ENCODE peak calls at places on chromosomes 7 and 10, in four cellular contexts. E, I, O and M are unnamed samples.

GRCh38 chr10:100537475-100537874 is 1.7 kb downstream of the HIF1AN start:
- DNase-seq in E (no peak), I (no peak), O (no peak), M (no peak)

GRCh38 chr10:30781571-30782542 is 152.3 kb upstream of the LYZL2 start:
- DNase-seq in E (no peak), I (peak), O (no peak), M (no peak)

GRCh38 chr7:82235710-82236109 is 207.9 kb downstream of the CACNA2D1 start:
- DNase-seq in E (no peak), I (no peak), O (no peak), M (no peak)

GRCh38 chr7:1358376-1359050 is 100.8 kb downstream of the MICALL2 start:
- DNase-seq in E (no peak), I (peak), O (no peak), M (no peak)

GRCh38 chr7:960269-960871 is 5.9 kb upstream of the ADAP1 start:
- DNase-seq in E (no peak), I (peak), O (no peak), M (no peak)

GRCh38 chr7:94266278-94266677 is 128.4 kb upstream of the COL1A2 start:
- DNase-seq in E (no peak), I (no peak), O (peak), M (no peak)

GRCh38 chr10:123522702-123523312 is 143.3 kb upstream of the GPR26 start:
- DNase-seq in E (no peak), I (no peak), O (no peak), M (no peak)

GRCh38 chr7:2844153-2845077 is at the start of gene GNA12:
- DNase-seq in E (peak), I (peak), O (peak), M (peak)

GRCh38 chr7:141433698-141434097 is 117.5 kb upstream of the AGK start:
- DNase-seq in E (no peak), I (no peak), O (no peak), M (no peak)

GRCh38 chr10:88964360-88964759 is 11.8 kb upstream of the ACTA2 start:
- DNase-seq in E (no peak), I (no peak), O (no peak), M (no peak)

GRCh38 chr7:2771274-2771711 is 72.8 kb downstream of the GNA12 start:
- DNase-seq in E (no peak), I (no peak), O (no peak), M (no peak)

GRCh38 chr10:101258179-101258885 is 29.1 kb upstream of the LBX1 start:
- DNase-seq in E (peak), I (no peak), O (no peak), M (no peak)

DNA sequence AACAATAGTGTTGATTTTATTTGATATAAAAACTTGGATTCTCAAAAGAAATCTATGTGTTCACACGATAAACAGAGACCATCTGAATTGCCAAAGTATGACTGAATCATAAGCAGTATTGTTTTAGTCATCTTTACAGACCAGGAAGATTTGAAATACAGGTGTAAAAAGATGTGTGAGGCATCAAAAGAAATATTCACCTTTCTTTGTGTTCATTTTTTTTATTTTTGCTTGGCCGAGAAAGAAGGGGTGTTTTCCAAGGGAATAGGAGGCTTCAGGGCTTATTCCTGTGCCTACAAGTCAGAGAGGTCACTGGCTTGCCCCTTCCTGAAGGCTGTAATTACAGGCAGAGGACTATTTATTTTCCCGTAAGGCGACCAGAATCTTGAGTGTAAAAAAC is 37.3 kb downstream of the MET start:
- DNase-seq in E (no peak), I (no peak), O (no peak), M (no peak)
- TF ChIP-seq CTCF in E (no peak), I (no peak), O (no peak), M (no peak)

DNA sequence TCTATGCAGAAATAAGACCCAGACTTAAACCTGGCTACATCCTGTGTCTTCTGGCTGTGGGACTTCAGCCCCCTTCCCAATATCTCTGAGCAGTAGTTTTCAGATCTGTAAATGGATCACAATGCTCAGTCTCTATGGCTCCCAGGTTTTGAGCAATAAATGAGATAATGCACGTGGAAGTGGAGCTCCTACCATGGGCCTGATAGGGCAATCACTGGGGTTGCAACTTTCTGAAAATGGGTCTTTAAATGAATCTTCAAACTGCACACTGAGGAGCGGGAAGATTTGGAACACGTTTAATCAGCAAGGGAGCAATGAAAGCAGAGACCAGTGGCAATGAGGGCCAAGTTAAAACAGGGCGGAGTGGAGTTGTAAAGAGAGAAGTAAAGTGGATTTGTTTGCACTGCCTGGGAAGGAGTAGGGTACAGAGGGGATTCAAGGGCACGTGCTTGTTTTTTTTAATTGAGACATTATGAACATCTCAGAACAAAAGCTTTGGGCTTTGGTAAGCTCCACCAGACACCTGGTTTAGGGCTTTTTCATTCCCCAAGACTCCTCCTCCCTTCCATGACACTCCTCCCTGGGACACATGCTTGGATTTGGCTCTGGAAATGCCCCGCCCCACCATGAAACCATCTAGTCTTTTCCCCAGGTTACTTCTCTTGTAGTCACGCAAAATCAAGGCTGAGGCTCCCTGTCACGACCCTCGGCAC is 42.7 kb downstream of the PAPSS2 start:
- DNase-seq in E (no peak), I (no peak), O (no peak), M (no peak)
- H3K27ac ChIP-seq in E (no peak), I (no peak), O (peak), M (no peak)

DNA sequence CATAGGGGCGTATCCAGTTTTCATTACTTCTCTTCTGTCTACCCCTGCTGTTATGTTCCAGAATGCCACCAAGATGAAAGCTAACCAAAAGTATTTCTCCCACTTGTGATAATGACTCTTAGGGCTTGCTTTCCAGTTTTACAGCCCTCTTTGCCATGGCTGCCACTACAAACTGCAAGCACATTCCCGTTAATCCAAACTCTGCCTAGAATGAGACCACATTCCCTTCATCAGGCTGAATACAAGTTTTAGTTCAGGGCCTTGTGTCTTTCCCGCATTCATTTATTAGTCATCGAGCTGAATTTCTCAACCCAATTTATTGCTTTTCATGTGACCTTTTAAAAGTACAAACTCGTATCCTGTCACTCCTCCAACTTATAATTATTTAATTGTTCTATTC is 23.5 kb upstream of the CD36 start:
- DNase-seq in E (no peak), I (no peak), O (no peak), M (no peak)
- H2AFZ ChIP-seq in E (peak), I (no peak), O (no peak), M (no peak)

DNA sequence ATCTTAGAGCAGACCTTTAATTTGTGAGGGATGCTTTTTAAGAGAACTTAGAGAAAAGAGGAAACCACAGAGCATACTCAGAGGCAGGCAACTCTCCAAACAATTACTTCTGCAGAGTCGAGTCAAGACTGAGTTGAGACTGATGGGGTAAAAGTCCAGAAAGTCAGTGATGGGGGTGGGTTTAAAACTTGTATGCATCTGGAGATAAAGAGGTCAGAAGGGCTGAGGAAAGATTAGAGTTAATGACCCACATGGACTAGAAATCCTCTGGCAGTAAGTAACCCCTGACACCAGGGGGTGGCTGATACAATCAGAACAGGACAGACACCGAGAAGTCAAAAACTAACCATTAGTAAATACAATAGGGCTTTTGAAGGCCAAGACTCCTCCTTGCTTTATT is 42.4 kb upstream of the SEPTIN7 start:
- DNase-seq in E (no peak), I (peak), O (peak), M (no peak)
- TF ChIP-seq CTCF in E (no peak), I (peak), O (no peak), M (peak)

DNA sequence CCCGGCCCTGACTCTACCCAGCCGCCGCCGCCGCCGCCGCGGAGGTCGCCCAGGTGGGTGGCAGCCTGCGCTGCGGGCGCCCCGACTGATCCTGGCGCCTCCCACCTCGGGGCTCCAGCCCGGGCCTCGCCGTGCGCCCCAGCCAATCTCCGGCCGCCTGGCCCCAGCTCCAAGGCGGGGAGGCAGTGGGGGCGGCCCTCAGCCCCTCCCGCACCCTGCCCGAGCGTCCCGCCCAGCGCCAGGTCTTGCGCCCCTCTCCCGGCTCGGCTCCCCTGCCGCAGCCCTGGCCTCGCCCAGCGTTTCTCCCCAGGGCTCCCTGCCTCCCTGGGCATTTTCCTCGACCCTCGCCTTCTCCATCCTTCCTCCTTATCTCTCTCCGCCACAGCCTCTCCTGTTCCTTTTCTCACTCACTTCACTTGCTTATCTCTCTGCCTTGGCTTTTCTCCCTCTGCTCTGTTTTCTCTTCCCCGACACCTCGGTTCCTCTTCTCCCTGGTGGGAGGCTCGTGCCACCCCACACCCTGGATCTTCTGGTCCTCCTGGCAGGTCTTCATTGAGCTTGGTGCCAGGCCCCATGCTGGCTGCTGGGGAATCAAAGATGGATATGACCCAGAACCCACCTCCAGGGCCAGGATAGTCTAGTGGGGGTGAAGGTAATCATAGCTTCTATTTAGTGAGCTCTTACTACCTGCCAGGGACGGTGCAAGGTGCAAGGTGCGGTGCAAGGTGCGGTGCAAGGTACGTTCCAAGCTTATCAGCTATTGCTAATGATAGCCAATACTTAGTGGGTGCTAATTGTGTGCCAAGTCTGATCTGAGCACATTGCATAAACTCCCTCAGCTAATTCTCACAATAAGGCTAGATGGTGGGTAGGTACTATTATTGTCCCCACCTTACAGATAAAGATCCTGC is at the start of gene SFRP5:
- DNase-seq in E (no peak), I (peak), O (no peak), M (no peak)
- H3K27ac ChIP-seq in E (no peak), I (no peak), O (no peak), M (no peak)

GRCh38 chr10:119596537-119597404 is at the start of gene TIAL1:
- DNase-seq in E (peak), I (peak), O (peak), M (peak)

GRCh38 chr10:119598397-119598796 is 1.6 kb upstream of the TIAL1 start:
- DNase-seq in E (no peak), I (no peak), O (no peak), M (no peak)

GRCh38 chr10:119595715-119596515 is 849 bp downstream of the TIAL1 start:
- DNase-seq in E (no peak), I (peak), O (peak), M (peak)

GRCh38 chr10:119597405-119598186 is 832 bp upstream of the TIAL1 start:
- DNase-seq in E (no peak), I (no peak), O (no peak), M (no peak)

GRCh38 chr10:119595134-119595714 is 1.5 kb downstream of the TIAL1 start:
- DNase-seq in E (no peak), I (peak), O (peak), M (no peak)
- H2AFZ ChIP-seq in E (no peak), I (no peak), O (no peak), M (peak)

DNA sequence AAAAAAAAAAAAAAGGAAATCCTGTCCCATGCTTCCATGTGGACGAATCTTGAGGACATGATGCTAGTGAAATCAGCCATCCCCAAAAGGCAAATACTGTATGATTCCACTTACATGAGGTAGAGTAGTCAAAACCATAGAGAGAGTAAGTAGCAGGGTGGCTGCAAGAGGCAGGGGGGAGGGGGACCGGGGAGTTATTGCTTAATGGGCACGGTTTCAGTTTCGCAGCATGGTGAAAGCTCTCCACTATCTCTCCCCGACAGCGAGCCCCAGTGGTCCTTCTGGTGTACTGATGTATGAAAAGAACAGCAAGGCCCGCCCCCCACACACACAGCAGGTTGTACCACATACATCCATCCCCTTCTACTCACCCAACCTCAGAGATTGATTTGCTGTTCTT is 32.8 kb downstream of the NOD1 start:
- DNase-seq in E (no peak), I (peak), O (peak), M (peak)
- TF ChIP-seq CTCF in E (no peak), I (no peak), O (no peak), M (no peak)

DNA sequence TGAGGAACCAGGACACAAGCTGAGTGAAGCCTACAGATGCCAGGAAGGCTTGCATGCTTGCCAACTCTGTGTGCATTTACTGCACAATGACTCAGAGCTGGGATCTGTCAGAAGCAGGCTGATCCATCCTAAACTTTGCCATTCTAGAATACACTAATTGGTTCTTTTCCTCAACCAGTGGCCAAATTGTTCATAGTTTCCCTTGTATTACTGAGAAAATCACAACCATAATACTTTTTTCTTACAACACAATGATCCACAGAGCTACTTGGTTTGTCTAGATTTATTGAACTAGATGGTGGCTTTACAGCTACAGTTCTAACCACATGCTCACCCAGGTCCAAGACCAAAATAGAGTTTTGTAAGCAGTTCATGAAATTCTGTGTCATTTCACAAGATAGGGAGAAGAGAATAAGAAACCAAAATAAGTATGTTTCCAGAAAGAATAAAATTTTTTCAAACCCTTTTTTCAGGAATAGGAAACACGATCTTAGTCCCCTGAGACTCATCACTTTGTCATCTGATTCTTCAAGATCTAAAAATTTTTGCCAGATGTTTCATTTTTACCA is 21.0 kb upstream of the LRRC17 start:
- DNase-seq in E (no peak), I (no peak), O (peak), M (no peak)
- H3K27ac ChIP-seq in E (no peak), I (no peak), O (peak), M (no peak)